ENCODE peak calls at places on chromosomes 16 and 17, in eight cellular contexts. One of them, this sample, is unnamed.
A peak's percentile ranks its signal among the peaks of the same experiment; 100 is the strongest.

GRCh38 chr16:83205896-83206295 is 579.1 kb downstream of the CDH13 start:
- DNase-seq in mammary epithelial cell: peak; percentile 44
- DNase-seq in trophoblast cell: no peak
- DNase-seq in kidney: no peak
- DNase-seq in body of pancreas: no peak
- DNase-seq in left ventricle myocardium inferior: no peak
- DNase-seq in colonic mucosa: no peak
- DNase-seq in ascending aorta: no peak
- DNase-seq in this sample: no peak

GRCh38 chr16:47488051-47488450 is 26.9 kb downstream of the PHKB start:
- DNase-seq in mammary epithelial cell: no peak
- DNase-seq in trophoblast cell: no peak
- DNase-seq in kidney: no peak
- DNase-seq in body of pancreas: no peak
- DNase-seq in left ventricle myocardium inferior: no peak
- DNase-seq in colonic mucosa: no peak
- DNase-seq in ascending aorta: no peak
- DNase-seq in this sample: no peak

GRCh38 chr17:67759355-67760171 is 41.8 kb downstream of the NOL11 start:
- DNase-seq in mammary epithelial cell: no peak
- DNase-seq in trophoblast cell: no peak
- DNase-seq in kidney: no peak
- DNase-seq in body of pancreas: no peak
- DNase-seq in left ventricle myocardium inferior: peak; percentile 48
- DNase-seq in colonic mucosa: no peak
- DNase-seq in ascending aorta: no peak
- DNase-seq in this sample: peak; percentile 8

GRCh38 chr16:4370570-4371480 is 823 bp upstream of the VASN start:
- DNase-seq in mammary epithelial cell: no peak
- DNase-seq in trophoblast cell: no peak
- DNase-seq in kidney: peak; percentile 97
- DNase-seq in body of pancreas: peak; percentile 42
- DNase-seq in left ventricle myocardium inferior: peak; percentile 75
- DNase-seq in colonic mucosa: peak; percentile 66
- DNase-seq in ascending aorta: peak; percentile 82
- DNase-seq in this sample: no peak

GRCh38 chr17:79465011-79466006 is 145.5 kb downstream of the RBFOX3 start:
- DNase-seq in mammary epithelial cell: no peak
- DNase-seq in trophoblast cell: no peak
- DNase-seq in kidney: no peak
- DNase-seq in body of pancreas: no peak
- DNase-seq in left ventricle myocardium inferior: no peak
- DNase-seq in colonic mucosa: no peak
- DNase-seq in ascending aorta: no peak
- DNase-seq in this sample: no peak

GRCh38 chr17:45320931-45321461 is 4.2 kb upstream of the MAP3K14 start:
- DNase-seq in mammary epithelial cell: peak; percentile 96
- DNase-seq in trophoblast cell: peak; percentile 64
- DNase-seq in kidney: peak; percentile 63
- DNase-seq in body of pancreas: no peak
- DNase-seq in left ventricle myocardium inferior: no peak
- DNase-seq in colonic mucosa: peak; percentile 67
- DNase-seq in ascending aorta: no peak
- DNase-seq in this sample: no peak

GRCh38 chr16:8962393-8963009 is 1.2 kb downstream of the USP7 start:
- DNase-seq in mammary epithelial cell: peak; percentile 43
- DNase-seq in trophoblast cell: peak; percentile 25
- DNase-seq in kidney: peak; percentile 82
- DNase-seq in body of pancreas: peak; percentile 33
- DNase-seq in left ventricle myocardium inferior: no peak
- DNase-seq in colonic mucosa: peak; percentile 56
- DNase-seq in ascending aorta: no peak
- DNase-seq in this sample: peak; percentile 94

GRCh38 chr16:77437859-77438258 is 3.0 kb upstream of the ADAMTS18 start:
- DNase-seq in mammary epithelial cell: no peak
- DNase-seq in trophoblast cell: no peak
- DNase-seq in kidney: no peak
- DNase-seq in body of pancreas: no peak
- DNase-seq in left ventricle myocardium inferior: no peak
- DNase-seq in colonic mucosa: no peak
- DNase-seq in ascending aorta: no peak
- DNase-seq in this sample: no peak

GRCh38 chr17:76370261-76370993 is 14.0 kb upstream of the SPHK1 start:
- DNase-seq in mammary epithelial cell: peak; percentile 95
- DNase-seq in trophoblast cell: peak; percentile 66
- DNase-seq in kidney: peak; percentile 84
- DNase-seq in body of pancreas: peak; percentile 60
- DNase-seq in left ventricle myocardium inferior: peak; percentile 87
- DNase-seq in colonic mucosa: no peak
- DNase-seq in ascending aorta: peak; percentile 50
- DNase-seq in this sample: peak; percentile 52

GRCh38 chr16:48911700-48912099 is 301.7 kb upstream of the N4BP1 start:
- DNase-seq in mammary epithelial cell: no peak
- DNase-seq in trophoblast cell: no peak
- DNase-seq in kidney: no peak
- DNase-seq in body of pancreas: no peak
- DNase-seq in left ventricle myocardium inferior: no peak
- DNase-seq in colonic mucosa: no peak
- DNase-seq in ascending aorta: no peak
- DNase-seq in this sample: no peak

GRCh38 chr16:10754941-10755340 is 11.3 kb downstream of the NUBP1 start:
- DNase-seq in mammary epithelial cell: peak; percentile 69
- DNase-seq in trophoblast cell: no peak
- DNase-seq in kidney: no peak
- DNase-seq in body of pancreas: no peak
- DNase-seq in left ventricle myocardium inferior: no peak
- DNase-seq in colonic mucosa: no peak
- DNase-seq in ascending aorta: no peak
- DNase-seq in this sample: no peak

GRCh38 chr16:3961449-3961849 is 80.9 kb upstream of the CREBBP start:
- DNase-seq in mammary epithelial cell: peak; percentile 58
- DNase-seq in trophoblast cell: no peak
- DNase-seq in kidney: peak; percentile 65
- DNase-seq in body of pancreas: peak; percentile 61
- DNase-seq in left ventricle myocardium inferior: no peak
- DNase-seq in colonic mucosa: no peak
- DNase-seq in ascending aorta: no peak
- DNase-seq in this sample: no peak

GRCh38 chr16:57604177-57604576 is 24.3 kb upstream of the ADGRG1 start:
- DNase-seq in mammary epithelial cell: no peak
- DNase-seq in trophoblast cell: no peak
- DNase-seq in kidney: no peak
- DNase-seq in body of pancreas: no peak
- DNase-seq in left ventricle myocardium inferior: no peak
- DNase-seq in colonic mucosa: no peak
- DNase-seq in ascending aorta: no peak
- DNase-seq in this sample: no peak

GRCh38 chr16:56303880-56304279 is 112.6 kb downstream of the GNAO1 start:
- DNase-seq in mammary epithelial cell: no peak
- DNase-seq in trophoblast cell: no peak
- DNase-seq in kidney: peak; percentile 32
- DNase-seq in body of pancreas: no peak
- DNase-seq in left ventricle myocardium inferior: no peak
- DNase-seq in colonic mucosa: no peak
- DNase-seq in ascending aorta: no peak
- DNase-seq in this sample: no peak

GRCh38 chr16:24853169-24853824 is 7.5 kb downstream of the SLC5A11 start:
- DNase-seq in mammary epithelial cell: no peak
- DNase-seq in trophoblast cell: no peak
- DNase-seq in kidney: no peak
- DNase-seq in body of pancreas: no peak
- DNase-seq in left ventricle myocardium inferior: no peak
- DNase-seq in colonic mucosa: no peak
- DNase-seq in ascending aorta: no peak
- DNase-seq in this sample: no peak

GRCh38 chr16:50916040-50916439 is 174.2 kb downstream of the CYLD start:
- DNase-seq in mammary epithelial cell: peak; percentile 80
- DNase-seq in trophoblast cell: no peak
- DNase-seq in kidney: no peak
- DNase-seq in body of pancreas: no peak
- DNase-seq in left ventricle myocardium inferior: no peak
- DNase-seq in colonic mucosa: no peak
- DNase-seq in ascending aorta: no peak
- DNase-seq in this sample: no peak

GRCh38 chr16:85821441-85821901 is 22.0 kb downstream of the COX4I1 start:
- DNase-seq in mammary epithelial cell: peak; percentile 49
- DNase-seq in trophoblast cell: peak; percentile 71
- DNase-seq in kidney: peak; percentile 91
- DNase-seq in body of pancreas: peak; percentile 80
- DNase-seq in left ventricle myocardium inferior: peak; percentile 73
- DNase-seq in colonic mucosa: peak; percentile 81
- DNase-seq in ascending aorta: no peak
- DNase-seq in this sample: peak; percentile 90

DNA sequence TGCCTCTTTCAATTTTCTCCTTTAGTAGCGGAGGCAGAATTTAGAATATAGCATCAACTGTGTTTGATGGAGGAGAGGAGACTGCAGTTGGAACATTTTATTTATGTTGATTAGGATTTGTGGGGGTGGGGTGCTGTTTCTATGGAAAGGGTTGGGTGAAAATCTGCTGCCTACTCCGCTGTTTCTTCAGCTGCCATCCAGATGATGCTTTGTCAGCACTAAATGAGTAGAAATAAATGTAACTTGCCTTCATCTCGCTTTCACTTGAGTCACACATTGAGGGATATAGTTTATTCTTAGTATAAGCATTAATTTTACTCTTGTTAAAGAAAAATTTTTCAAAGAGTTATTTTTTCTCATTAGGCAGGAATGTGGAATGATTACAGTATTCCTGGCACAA is 42.1 kb downstream of the ABHD15 start:
- DNase-seq in mammary epithelial cell: no peak
- DNase-seq in trophoblast cell: no peak
- DNase-seq in kidney: no peak
- DNase-seq in body of pancreas: no peak
- DNase-seq in left ventricle myocardium inferior: no peak
- DNase-seq in colonic mucosa: no peak
- DNase-seq in ascending aorta: no peak
- DNase-seq in this sample: no peak
- H3K36me3 ChIP-seq in mammary epithelial cell: peaks cover 16% of the 10 kb centered on the region
- H3K36me3 ChIP-seq in trophoblast cell: peaks cover 26% of the 10 kb centered on the region
- H3K36me3 ChIP-seq in kidney: peaks cover 5% of the 10 kb centered on the region
- H3K36me3 ChIP-seq in body of pancreas: peaks cover 10% of the 10 kb centered on the region
- H3K36me3 ChIP-seq in left ventricle myocardium inferior: peaks cover 86% of the 10 kb centered on the region
- H3K36me3 ChIP-seq in colonic mucosa: no peaks in the 10 kb centered on the region
- H3K36me3 ChIP-seq in ascending aorta: peaks cover 59% of the 10 kb centered on the region
- H3K36me3 ChIP-seq in this sample: peaks cover 68% of the 10 kb centered on the region

GRCh38 chr17:3910420-3911270 is 5.6 kb downstream of the P2RX1 start:
- DNase-seq in mammary epithelial cell: no peak
- DNase-seq in trophoblast cell: no peak
- DNase-seq in kidney: no peak
- DNase-seq in body of pancreas: no peak
- DNase-seq in left ventricle myocardium inferior: no peak
- DNase-seq in colonic mucosa: no peak
- DNase-seq in ascending aorta: no peak
- DNase-seq in this sample: no peak

GRCh38 chr17:3906881-3907280 is 9.4 kb downstream of the P2RX1 start:
- DNase-seq in mammary epithelial cell: no peak
- DNase-seq in trophoblast cell: no peak
- DNase-seq in kidney: no peak
- DNase-seq in body of pancreas: no peak
- DNase-seq in left ventricle myocardium inferior: no peak
- DNase-seq in colonic mucosa: no peak
- DNase-seq in ascending aorta: no peak
- DNase-seq in this sample: no peak

GRCh38 chr17:3911271-3912053 is 4.8 kb downstream of the P2RX1 start:
- DNase-seq in mammary epithelial cell: no peak
- DNase-seq in trophoblast cell: no peak
- DNase-seq in kidney: peak; percentile 85
- DNase-seq in body of pancreas: no peak
- DNase-seq in left ventricle myocardium inferior: no peak
- DNase-seq in colonic mucosa: peak; percentile 44
- DNase-seq in ascending aorta: no peak
- DNase-seq in this sample: peak; percentile 98

GRCh38 chr17:3907483-3908216 is 8.6 kb downstream of the P2RX1 start:
- DNase-seq in mammary epithelial cell: no peak
- DNase-seq in trophoblast cell: no peak
- DNase-seq in kidney: no peak
- DNase-seq in body of pancreas: peak; percentile 37
- DNase-seq in left ventricle myocardium inferior: no peak
- DNase-seq in colonic mucosa: no peak
- DNase-seq in ascending aorta: no peak
- DNase-seq in this sample: no peak

DNA sequence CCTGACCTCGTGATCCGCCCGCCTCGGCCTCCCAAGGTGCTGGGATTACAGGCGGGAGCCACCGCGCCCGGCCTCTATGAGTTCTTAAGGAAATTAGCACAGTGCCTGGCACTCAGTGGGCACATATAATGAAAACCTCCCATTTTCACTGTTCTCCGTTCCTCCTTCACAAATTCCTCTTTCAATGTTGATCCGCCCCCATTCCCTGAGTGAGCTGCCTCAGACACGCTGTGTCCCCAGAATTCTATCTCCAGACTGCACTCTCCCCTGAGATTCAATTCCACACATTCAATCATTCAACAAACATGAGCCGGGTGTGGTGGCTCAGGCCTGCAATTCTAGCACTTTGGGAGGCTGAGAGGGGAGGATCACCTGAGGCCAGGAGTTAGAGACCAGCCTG is 7.0 kb downstream of the P2RX1 start:
- DNase-seq in mammary epithelial cell: no peak
- DNase-seq in trophoblast cell: no peak
- DNase-seq in kidney: no peak
- DNase-seq in body of pancreas: no peak
- DNase-seq in left ventricle myocardium inferior: no peak
- DNase-seq in colonic mucosa: no peak
- DNase-seq in ascending aorta: no peak
- DNase-seq in this sample: no peak
- H3K36me3 ChIP-seq in mammary epithelial cell: no peaks in the 10 kb centered on the region
- H3K36me3 ChIP-seq in trophoblast cell: no peaks in the 10 kb centered on the region
- H3K36me3 ChIP-seq in kidney: no peaks in the 10 kb centered on the region
- H3K36me3 ChIP-seq in body of pancreas: no peaks in the 10 kb centered on the region
- H3K36me3 ChIP-seq in left ventricle myocardium inferior: no peaks in the 10 kb centered on the region
- H3K36me3 ChIP-seq in colonic mucosa: no peaks in the 10 kb centered on the region
- H3K36me3 ChIP-seq in ascending aorta: no peaks in the 10 kb centered on the region
- H3K36me3 ChIP-seq in this sample: no peaks in the 10 kb centered on the region

DNA sequence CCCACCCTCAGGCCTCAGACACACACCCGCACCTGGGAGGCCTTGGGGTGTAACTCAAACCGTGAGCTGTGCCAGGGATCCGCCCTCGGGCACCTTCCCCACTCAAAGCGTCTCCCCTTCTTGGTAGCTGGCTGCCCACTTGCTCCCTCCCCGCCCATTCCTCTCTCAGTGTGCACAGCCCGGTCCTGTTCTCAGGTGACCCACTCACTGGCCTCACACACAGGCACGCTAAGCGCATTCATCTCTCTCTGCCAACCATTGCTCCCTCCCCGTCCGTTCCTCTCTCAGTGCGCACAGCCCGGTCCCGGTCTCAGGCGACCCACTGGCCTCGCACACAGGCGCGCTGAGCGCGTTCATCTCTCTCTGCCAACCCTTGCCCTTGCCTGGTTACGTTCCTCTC is 20.8 kb downstream of the WDR45B start:
- DNase-seq in mammary epithelial cell: no peak
- DNase-seq in trophoblast cell: no peak
- DNase-seq in kidney: no peak
- DNase-seq in body of pancreas: no peak
- DNase-seq in left ventricle myocardium inferior: no peak
- DNase-seq in colonic mucosa: no peak
- DNase-seq in ascending aorta: no peak
- DNase-seq in this sample: no peak
- H3K36me3 ChIP-seq in mammary epithelial cell: peaks cover 31% of the 10 kb centered on the region
- H3K36me3 ChIP-seq in trophoblast cell: peaks cover 56% of the 10 kb centered on the region
- H3K36me3 ChIP-seq in kidney: peaks cover 12% of the 10 kb centered on the region
- H3K36me3 ChIP-seq in body of pancreas: peaks cover 15% of the 10 kb centered on the region
- H3K36me3 ChIP-seq in left ventricle myocardium inferior: peaks cover 77% of the 10 kb centered on the region
- H3K36me3 ChIP-seq in colonic mucosa: peaks cover 3% of the 10 kb centered on the region
- H3K36me3 ChIP-seq in ascending aorta: peaks cover 42% of the 10 kb centered on the region
- H3K36me3 ChIP-seq in this sample: peaks cover 86% of the 10 kb centered on the region

GRCh38 chr17:50459756-50460155 is 8.9 kb downstream of the CHAD start:
- DNase-seq in mammary epithelial cell: no peak
- DNase-seq in trophoblast cell: no peak
- DNase-seq in kidney: no peak
- DNase-seq in body of pancreas: no peak
- DNase-seq in left ventricle myocardium inferior: no peak
- DNase-seq in colonic mucosa: no peak
- DNase-seq in ascending aorta: no peak
- DNase-seq in this sample: peak; percentile 24
- H3K36me3 ChIP-seq in mammary epithelial cell: no peaks in the 10 kb centered on the region
- H3K36me3 ChIP-seq in trophoblast cell: peaks cover 36% of the 10 kb centered on the region
- H3K36me3 ChIP-seq in kidney: peaks cover 11% of the 10 kb centered on the region
- H3K36me3 ChIP-seq in body of pancreas: no peaks in the 10 kb centered on the region
- H3K36me3 ChIP-seq in left ventricle myocardium inferior: no peaks in the 10 kb centered on the region
- H3K36me3 ChIP-seq in colonic mucosa: no peaks in the 10 kb centered on the region
- H3K36me3 ChIP-seq in ascending aorta: peaks cover 3% of the 10 kb centered on the region
- H3K36me3 ChIP-seq in this sample: no peaks in the 10 kb centered on the region

This sample was measured in OCI-LY7.